ENCODE peak calls at places on chromosomes 11 and 22, in five cellular contexts. One of them, this sample, is unnamed.

GRCh38 chr11:65417702-65418430 is 4.7 kb upstream of the NEAT1 start:
- DNase-seq in fibroblast of pulmonary artery: peak
- DNase-seq in kidney glomerular epithelial cell: no peak
- DNase-seq in NCI-H526 treated with DMSO at 0.1 percent for 48 hours: no peak
- DNase-seq in pancreas: peak
- DNase-seq in this sample: no peak

GRCh38 chr22:43293661-43294392 is 49.3 kb downstream of the SCUBE1 start:
- DNase-seq in fibroblast of pulmonary artery: peak
- DNase-seq in kidney glomerular epithelial cell: no peak
- DNase-seq in NCI-H526 treated with DMSO at 0.1 percent for 48 hours: peak
- DNase-seq in pancreas: no peak
- DNase-seq in this sample: peak

GRCh38 chr11:899724-900123 is 10.9 kb downstream of the CHID1 start:
- DNase-seq in fibroblast of pulmonary artery: no peak
- DNase-seq in kidney glomerular epithelial cell: no peak
- DNase-seq in NCI-H526 treated with DMSO at 0.1 percent for 48 hours: no peak
- DNase-seq in pancreas: no peak
- DNase-seq in this sample: no peak

GRCh38 chr11:64809781-64810241 is 540 bp downstream of the MEN1 start:
- DNase-seq in fibroblast of pulmonary artery: peak
- DNase-seq in kidney glomerular epithelial cell: no peak
- DNase-seq in NCI-H526 treated with DMSO at 0.1 percent for 48 hours: peak
- DNase-seq in pancreas: peak
- DNase-seq in this sample: no peak

GRCh38 chr11:120031612-120032600 is 106.0 kb downstream of the TRIM29 start:
- DNase-seq in fibroblast of pulmonary artery: no peak
- DNase-seq in kidney glomerular epithelial cell: no peak
- DNase-seq in NCI-H526 treated with DMSO at 0.1 percent for 48 hours: no peak
- DNase-seq in pancreas: no peak
- DNase-seq in this sample: no peak

GRCh38 chr11:117871160-117871559 is 5.3 kb downstream of the FXYD6 start:
- DNase-seq in fibroblast of pulmonary artery: no peak
- DNase-seq in kidney glomerular epithelial cell: no peak
- DNase-seq in NCI-H526 treated with DMSO at 0.1 percent for 48 hours: no peak
- DNase-seq in pancreas: no peak
- DNase-seq in this sample: no peak

GRCh38 chr22:40377931-40378330 is 7.5 kb downstream of the SGSM3 start:
- DNase-seq in fibroblast of pulmonary artery: no peak
- DNase-seq in kidney glomerular epithelial cell: no peak
- DNase-seq in NCI-H526 treated with DMSO at 0.1 percent for 48 hours: no peak
- DNase-seq in pancreas: no peak
- DNase-seq in this sample: no peak

GRCh38 chr11:33668468-33668825 is 32.2 kb downstream of the C11orf91 start:
- DNase-seq in fibroblast of pulmonary artery: no peak
- DNase-seq in kidney glomerular epithelial cell: no peak
- DNase-seq in NCI-H526 treated with DMSO at 0.1 percent for 48 hours: peak
- DNase-seq in pancreas: no peak
- DNase-seq in this sample: no peak

GRCh38 chr11:68946416-68947090 is 34.2 kb downstream of the MRGPRD start:
- DNase-seq in fibroblast of pulmonary artery: peak
- DNase-seq in kidney glomerular epithelial cell: peak
- DNase-seq in NCI-H526 treated with DMSO at 0.1 percent for 48 hours: no peak
- DNase-seq in pancreas: peak
- DNase-seq in this sample: peak

GRCh38 chr11:11334607-11335006 is 18.4 kb downstream of the CSNK2A3 start:
- DNase-seq in fibroblast of pulmonary artery: no peak
- DNase-seq in kidney glomerular epithelial cell: no peak
- DNase-seq in NCI-H526 treated with DMSO at 0.1 percent for 48 hours: no peak
- DNase-seq in pancreas: no peak
- DNase-seq in this sample: no peak

GRCh38 chr22:35355744-35356420 is 25.0 kb upstream of the HMOX1 start:
- DNase-seq in fibroblast of pulmonary artery: no peak
- DNase-seq in kidney glomerular epithelial cell: no peak
- DNase-seq in NCI-H526 treated with DMSO at 0.1 percent for 48 hours: no peak
- DNase-seq in pancreas: no peak
- DNase-seq in this sample: no peak

GRCh38 chr11:97454988-97455387 is 1065.2 kb downstream of the JRKL start:
- DNase-seq in fibroblast of pulmonary artery: peak
- DNase-seq in kidney glomerular epithelial cell: no peak
- DNase-seq in NCI-H526 treated with DMSO at 0.1 percent for 48 hours: peak
- DNase-seq in pancreas: no peak
- DNase-seq in this sample: no peak

GRCh38 chr11:86245369-86246292 is 1.1 kb downstream of the EED start:
- DNase-seq in fibroblast of pulmonary artery: peak
- DNase-seq in kidney glomerular epithelial cell: no peak
- DNase-seq in NCI-H526 treated with DMSO at 0.1 percent for 48 hours: no peak
- DNase-seq in pancreas: peak
- DNase-seq in this sample: peak

GRCh38 chr11:66604161-66604560 is 11.2 kb downstream of the CCS start:
- DNase-seq in fibroblast of pulmonary artery: no peak
- DNase-seq in kidney glomerular epithelial cell: no peak
- DNase-seq in NCI-H526 treated with DMSO at 0.1 percent for 48 hours: no peak
- DNase-seq in pancreas: no peak
- DNase-seq in this sample: no peak

GRCh38 chr22:46619830-46620501 is at the start of gene GRAMD4:
- DNase-seq in fibroblast of pulmonary artery: no peak
- DNase-seq in kidney glomerular epithelial cell: no peak
- DNase-seq in NCI-H526 treated with DMSO at 0.1 percent for 48 hours: no peak
- DNase-seq in pancreas: no peak
- DNase-seq in this sample: no peak

GRCh38 chr11:78564037-78564888 is 10.4 kb downstream of the NARS2 start:
- DNase-seq in fibroblast of pulmonary artery: peak
- DNase-seq in kidney glomerular epithelial cell: peak
- DNase-seq in NCI-H526 treated with DMSO at 0.1 percent for 48 hours: peak
- DNase-seq in pancreas: peak
- DNase-seq in this sample: no peak

GRCh38 chr11:112440518-112440917 is 179.9 kb upstream of the PLET1 start:
- DNase-seq in fibroblast of pulmonary artery: no peak
- DNase-seq in kidney glomerular epithelial cell: no peak
- DNase-seq in NCI-H526 treated with DMSO at 0.1 percent for 48 hours: no peak
- DNase-seq in pancreas: no peak
- DNase-seq in this sample: no peak

GRCh38 chr11:5930614-5931013 is 11.4 kb upstream of the OR56A3 start:
- DNase-seq in fibroblast of pulmonary artery: no peak
- DNase-seq in kidney glomerular epithelial cell: no peak
- DNase-seq in NCI-H526 treated with DMSO at 0.1 percent for 48 hours: no peak
- DNase-seq in pancreas: no peak
- DNase-seq in this sample: no peak

GRCh38 chr11:130314184-130314748 is 451 bp downstream of the ZBTB44 start:
- DNase-seq in fibroblast of pulmonary artery: peak
- DNase-seq in kidney glomerular epithelial cell: peak
- DNase-seq in NCI-H526 treated with DMSO at 0.1 percent for 48 hours: no peak
- DNase-seq in pancreas: peak
- DNase-seq in this sample: peak

GRCh38 chr22:29871684-29872083 is 11.3 kb upstream of the MTMR3 start:
- DNase-seq in fibroblast of pulmonary artery: no peak
- DNase-seq in kidney glomerular epithelial cell: peak
- DNase-seq in NCI-H526 treated with DMSO at 0.1 percent for 48 hours: no peak
- DNase-seq in pancreas: no peak
- DNase-seq in this sample: no peak

GRCh38 chr11:67456068-67456705 is 1.0 kb downstream of the CABP4 start:
- DNase-seq in fibroblast of pulmonary artery: no peak
- DNase-seq in kidney glomerular epithelial cell: no peak
- DNase-seq in NCI-H526 treated with DMSO at 0.1 percent for 48 hours: no peak
- DNase-seq in pancreas: no peak
- DNase-seq in this sample: no peak

GRCh38 chr11:75174781-75175370 is 24.0 kb downstream of the SLCO2B1 start:
- DNase-seq in fibroblast of pulmonary artery: peak
- DNase-seq in kidney glomerular epithelial cell: no peak
- DNase-seq in NCI-H526 treated with DMSO at 0.1 percent for 48 hours: no peak
- DNase-seq in pancreas: no peak
- DNase-seq in this sample: no peak

GRCh38 chr11:134503104-134503503 is 91.1 kb upstream of the B3GAT1 start:
- DNase-seq in fibroblast of pulmonary artery: no peak
- DNase-seq in kidney glomerular epithelial cell: no peak
- DNase-seq in NCI-H526 treated with DMSO at 0.1 percent for 48 hours: no peak
- DNase-seq in pancreas: no peak
- DNase-seq in this sample: no peak

GRCh38 chr11:93740031-93740801 is 1.1 kb downstream of the TAF1D start:
- DNase-seq in fibroblast of pulmonary artery: peak
- DNase-seq in kidney glomerular epithelial cell: peak
- DNase-seq in NCI-H526 treated with DMSO at 0.1 percent for 48 hours: peak
- DNase-seq in pancreas: peak
- DNase-seq in this sample: peak

GRCh38 chr22:46894081-46894671 is 131.7 kb downstream of the TBC1D22A start:
- DNase-seq in fibroblast of pulmonary artery: no peak
- DNase-seq in kidney glomerular epithelial cell: no peak
- DNase-seq in NCI-H526 treated with DMSO at 0.1 percent for 48 hours: no peak
- DNase-seq in pancreas: no peak
- DNase-seq in this sample: no peak

GRCh38 chr11:10492084-10492483 is 37.0 kb downstream of the AMPD3 start:
- DNase-seq in fibroblast of pulmonary artery: no peak
- DNase-seq in kidney glomerular epithelial cell: no peak
- DNase-seq in NCI-H526 treated with DMSO at 0.1 percent for 48 hours: no peak
- DNase-seq in pancreas: no peak
- DNase-seq in this sample: no peak

GRCh38 chr11:32331098-32331497 is 104.2 kb downstream of the WT1 start:
- DNase-seq in fibroblast of pulmonary artery: peak
- DNase-seq in kidney glomerular epithelial cell: no peak
- DNase-seq in NCI-H526 treated with DMSO at 0.1 percent for 48 hours: no peak
- DNase-seq in pancreas: no peak
- DNase-seq in this sample: no peak

GRCh38 chr11:133503776-133504175 is 28.5 kb downstream of the OPCML start:
- DNase-seq in fibroblast of pulmonary artery: no peak
- DNase-seq in kidney glomerular epithelial cell: no peak
- DNase-seq in NCI-H526 treated with DMSO at 0.1 percent for 48 hours: no peak
- DNase-seq in pancreas: no peak
- DNase-seq in this sample: no peak

GRCh38 chr11:45704635-45705034 is 39.2 kb upstream of the CHST1 start:
- DNase-seq in fibroblast of pulmonary artery: no peak
- DNase-seq in kidney glomerular epithelial cell: no peak
- DNase-seq in NCI-H526 treated with DMSO at 0.1 percent for 48 hours: no peak
- DNase-seq in pancreas: no peak
- DNase-seq in this sample: no peak

GRCh38 chr11:66113132-66113856 is 43.2 kb downstream of the PACS1 start:
- DNase-seq in fibroblast of pulmonary artery: peak
- DNase-seq in kidney glomerular epithelial cell: peak
- DNase-seq in NCI-H526 treated with DMSO at 0.1 percent for 48 hours: no peak
- DNase-seq in pancreas: no peak
- DNase-seq in this sample: no peak

GRCh38 chr22:48823941-48824340 is 1003.7 kb downstream of the BRD1 start:
- DNase-seq in fibroblast of pulmonary artery: no peak
- DNase-seq in kidney glomerular epithelial cell: no peak
- DNase-seq in NCI-H526 treated with DMSO at 0.1 percent for 48 hours: no peak
- DNase-seq in pancreas: no peak
- DNase-seq in this sample: no peak

GRCh38 chr11:114179234-114179941 is 116.8 kb upstream of the NNMT start:
- DNase-seq in fibroblast of pulmonary artery: peak
- DNase-seq in kidney glomerular epithelial cell: no peak
- DNase-seq in NCI-H526 treated with DMSO at 0.1 percent for 48 hours: no peak
- DNase-seq in pancreas: peak
- DNase-seq in this sample: no peak